ENCODE peak calls at places on chromosomes 3 and 15, in nine cellular contexts. R is dorsolateral prefrontal cortex, A is psoas muscle, J is DND-41, M is AG09319, X is lower leg skin, H is GM06990, K is sigmoid colon, F is GM10248. Q is an unnamed sample.

GRCh38 chr15:101059381-101060341 is 140.5 kb downstream of the LRRK1 start:
- DNase-seq in R (peak), A (no peak), J (no peak), M (no peak), X (peak), H (no peak), K (peak), F (no peak), Q (no peak)

GRCh38 chr3:15647629-15648167 is 46.2 kb downstream of the BTD start:
- DNase-seq in R (no peak), A (no peak), J (peak), M (peak), X (no peak), H (peak), K (no peak), F (peak), Q (no peak)

GRCh38 chr3:138862924-138863775 is 28.4 kb upstream of the PIK3CB start:
- DNase-seq in R (peak), A (no peak), J (no peak), M (peak), X (no peak), H (no peak), K (no peak), F (no peak), Q (no peak)

GRCh38 chr3:98733778-98734281 is 29.3 kb upstream of the ST3GAL6 start:
- DNase-seq in R (no peak), A (no peak), J (peak), M (no peak), X (no peak), H (peak), K (no peak), F (peak), Q (peak)

GRCh38 chr3:78430741-78431140 is 1337.1 kb downstream of the ROBO1 start:
- DNase-seq in R (no peak), A (no peak), J (no peak), M (no peak), X (no peak), H (no peak), K (no peak), F (no peak), Q (no peak)

GRCh38 chr3:32420138-32420981 is 28.7 kb downstream of the CMTM7 start:
- DNase-seq in R (no peak), A (no peak), J (no peak), M (no peak), X (peak), H (peak), K (no peak), F (peak), Q (no peak)

GRCh38 chr3:143302638-143303171 is 183.1 kb downstream of the CHST2 start:
- DNase-seq in R (no peak), A (peak), J (no peak), M (peak), X (peak), H (no peak), K (no peak), F (no peak), Q (no peak)

GRCh38 chr3:100913870-100914654 is 79.2 kb downstream of the ABI3BP start:
- DNase-seq in R (no peak), A (no peak), J (no peak), M (peak), X (no peak), H (no peak), K (peak), F (no peak), Q (no peak)

GRCh38 chr3:39292961-39293360 is 13.1 kb upstream of the CX3CR1 start:
- DNase-seq in R (no peak), A (no peak), J (no peak), M (no peak), X (no peak), H (no peak), K (no peak), F (no peak), Q (no peak)

GRCh38 chr3:170641510-170642236 is 55.8 kb upstream of the SLC7A14 start:
- DNase-seq in R (no peak), A (no peak), J (no peak), M (no peak), X (no peak), H (no peak), K (no peak), F (no peak), Q (no peak)

GRCh38 chr15:73926191-73927002 is at the start of gene LOXL1:
- DNase-seq in R (no peak), A (peak), J (no peak), M (no peak), X (peak), H (no peak), K (peak), F (no peak), Q (peak)

GRCh38 chr15:88986949-88987589 is 73.9 kb upstream of the MFGE8 start:
- DNase-seq in R (no peak), A (no peak), J (no peak), M (no peak), X (peak), H (no peak), K (no peak), F (no peak), Q (no peak)

GRCh38 chr15:77688270-77689058 is 55.8 kb upstream of the LINGO1 start:
- DNase-seq in R (no peak), A (peak), J (no peak), M (no peak), X (no peak), H (no peak), K (no peak), F (no peak), Q (no peak)

GRCh38 chr15:62902821-62903220 is 139.7 kb upstream of the TPM1 start:
- DNase-seq in R (no peak), A (no peak), J (no peak), M (no peak), X (no peak), H (no peak), K (no peak), F (no peak), Q (no peak)

GRCh38 chr3:72343078-72343477 is 505.2 kb downstream of the SHQ1 start:
- DNase-seq in R (no peak), A (no peak), J (no peak), M (no peak), X (no peak), H (no peak), K (no peak), F (no peak), Q (no peak)

GRCh38 chr15:70526221-70526973 is 237.0 kb downstream of the UACA start:
- DNase-seq in R (no peak), A (no peak), J (no peak), M (peak), X (peak), H (no peak), K (no peak), F (peak), Q (peak)

GRCh38 chr15:25481208-25481862 is 42.5 kb upstream of the UBE3A start:
- DNase-seq in R (peak), A (no peak), J (no peak), M (no peak), X (no peak), H (no peak), K (no peak), F (no peak), Q (peak)

GRCh38 chr3:134249442-134249841 is 1.2 kb downstream of the RYK start:
- DNase-seq in R (no peak), A (no peak), J (no peak), M (no peak), X (no peak), H (no peak), K (no peak), F (no peak), Q (no peak)

GRCh38 chr15:98547741-98548166 is 100.6 kb upstream of the IGF1R start:
- DNase-seq in R (no peak), A (peak), J (no peak), M (no peak), X (peak), H (no peak), K (peak), F (no peak), Q (peak)

GRCh38 chr15:74865316-74865715 is 7.8 kb downstream of the SCAMP2 start:
- DNase-seq in R (no peak), A (no peak), J (no peak), M (no peak), X (no peak), H (no peak), K (no peak), F (no peak), Q (no peak)

GRCh38 chr15:71444866-71445590 is 329.8 kb downstream of the THSD4 start:
- DNase-seq in R (no peak), A (no peak), J (no peak), M (no peak), X (no peak), H (no peak), K (no peak), F (no peak), Q (no peak)

GRCh38 chr3:13209334-13209733 is 136.1 kb upstream of the IQSEC1 start:
- DNase-seq in R (no peak), A (peak), J (no peak), M (no peak), X (no peak), H (no peak), K (no peak), F (no peak), Q (no peak)

GRCh38 chr15:82972990-82973389 is 13.0 kb upstream of the RAMAC start:
- DNase-seq in R (no peak), A (no peak), J (no peak), M (no peak), X (no peak), H (no peak), K (no peak), F (no peak), Q (no peak)

GRCh38 chr3:177123820-177124219 is 73.5 kb downstream of the TBL1XR1 start:
- DNase-seq in R (no peak), A (no peak), J (no peak), M (no peak), X (no peak), H (no peak), K (no peak), F (no peak), Q (no peak)

GRCh38 chr3:73432021-73432722 is 192.6 kb downstream of the PDZRN3 start:
- DNase-seq in R (no peak), A (no peak), J (peak), M (no peak), X (no peak), H (peak), K (peak), F (peak), Q (no peak)

GRCh38 chr3:77536038-77536775 is 496.3 kb downstream of the ROBO2 start:
- DNase-seq in R (no peak), A (no peak), J (no peak), M (no peak), X (no peak), H (no peak), K (no peak), F (no peak), Q (no peak)

GRCh38 chr15:23877502-23878412 is 190.7 kb upstream of the NDN start:
- DNase-seq in R (peak), A (peak), J (peak), M (no peak), X (no peak), H (no peak), K (no peak), F (no peak), Q (peak)

GRCh38 chr3:141379250-141379872 is 11.1 kb downstream of the ZBTB38 start:
- DNase-seq in R (no peak), A (no peak), J (no peak), M (no peak), X (no peak), H (peak), K (no peak), F (peak), Q (no peak)
- TF ChIP-seq CTCF in R (no peak), A (no peak), J (no peak), M (no peak), X (no peak), H (no peak), K (no peak), F (no peak), Q (no peak)

DNA sequence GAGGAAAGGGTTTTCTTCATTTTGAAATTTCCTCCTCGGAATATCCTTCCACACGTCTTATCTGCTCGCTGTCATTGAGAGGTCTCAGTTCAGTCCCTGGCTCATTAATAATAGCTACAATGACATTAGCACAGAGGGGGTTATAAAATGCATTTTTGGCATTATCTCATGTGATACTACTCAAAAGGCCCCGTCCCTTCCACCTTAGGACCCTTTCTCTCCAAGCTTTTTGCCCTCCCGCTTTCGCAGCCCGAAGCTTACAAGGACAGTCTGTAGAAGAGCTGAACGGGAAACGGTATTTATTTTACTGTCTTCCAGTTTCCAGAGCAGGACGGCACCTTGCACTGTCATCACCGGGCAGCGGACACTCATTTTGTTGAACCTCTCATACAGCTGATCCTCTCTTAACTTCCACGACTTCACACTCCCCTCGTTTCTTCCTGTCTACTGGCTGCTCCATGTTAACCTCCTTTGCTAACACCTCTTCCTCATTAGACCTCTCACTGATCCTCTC is 5.6 kb upstream of the PLEKHO2 start:
- DNase-seq in R (no peak), A (no peak), J (no peak), M (no peak), X (no peak), H (no peak), K (peak), F (no peak), Q (no peak)
- TF ChIP-seq CTCF in R (no peak), A (no peak), J (no peak), M (no peak), X (no peak), H (no peak), K (no peak), F (no peak), Q (peak)

GRCh38 chr3:155411500-155412223 is 118.2 kb upstream of the STRIT1 start:
- DNase-seq in R (no peak), A (no peak), J (peak), M (no peak), X (no peak), H (no peak), K (no peak), F (no peak), Q (no peak)
- TF ChIP-seq CTCF in R (no peak), A (no peak), J (peak), M (no peak), X (no peak), H (peak), K (no peak), F (peak), Q (no peak)

GRCh38 chr15:80183886-80184285 is 31.1 kb downstream of the FAH start:
- DNase-seq in R (no peak), A (no peak), J (no peak), M (no peak), X (peak), H (no peak), K (no peak), F (no peak), Q (peak)
- TF ChIP-seq CTCF in R (peak), A (peak), J (peak), M (no peak), X (no peak), H (peak), K (no peak), F (no peak), Q (no peak)

DNA sequence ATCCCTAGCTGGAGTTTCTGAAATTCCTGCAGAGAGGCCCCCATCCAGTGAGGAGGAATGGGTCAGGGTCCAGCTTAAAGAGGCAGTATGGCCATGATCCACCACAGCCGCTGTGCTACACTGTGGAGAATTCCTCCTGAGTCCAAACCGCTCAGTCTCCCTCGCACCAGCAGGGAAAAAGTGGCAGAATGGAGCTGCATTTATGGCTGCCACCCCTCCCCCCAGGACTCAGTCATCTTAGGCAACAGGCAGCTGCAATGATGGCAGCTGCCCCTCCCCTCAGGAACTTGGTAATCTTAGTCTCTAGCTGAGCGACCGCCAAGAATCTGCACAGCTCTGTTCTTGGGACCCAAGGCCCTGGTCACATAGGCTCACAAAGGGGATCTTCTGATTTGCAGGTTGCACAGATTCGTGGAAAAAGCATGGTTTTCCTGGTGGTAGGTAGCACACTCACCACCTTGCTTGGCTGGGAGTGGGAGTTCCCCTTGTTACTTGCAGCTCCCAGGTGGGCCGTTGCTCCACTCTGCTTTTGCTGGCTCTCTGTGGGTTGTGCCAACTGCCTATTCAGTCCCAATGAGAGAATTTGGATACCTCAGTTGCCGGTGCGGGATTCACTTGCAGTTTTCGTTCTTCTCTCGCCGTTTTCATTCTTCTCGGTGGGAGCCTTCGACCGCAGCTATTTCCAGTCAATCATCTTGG is 204.1 kb downstream of the STXBP5L start:
- DNase-seq in R (no peak), A (no peak), J (no peak), M (no peak), X (no peak), H (no peak), K (no peak), F (no peak), Q (peak)
- TF ChIP-seq CTCF in R (no peak), A (no peak), J (no peak), M (no peak), X (no peak), H (no peak), K (no peak), F (no peak), Q (no peak)

GRCh38 chr3:50095352-50095998 is 6.8 kb downstream of the RBM5 start:
- DNase-seq in R (no peak), A (no peak), J (no peak), M (no peak), X (no peak), H (no peak), K (no peak), F (no peak), Q (no peak)

GRCh38 chr3:50088725-50089602 is at the start of gene RBM5:
- DNase-seq in R (peak), A (peak), J (peak), M (peak), X (peak), H (peak), K (peak), F (peak), Q (peak)

GRCh38 chr3:50090985-50091384 is 2.3 kb downstream of the RBM5 start:
- DNase-seq in R (no peak), A (no peak), J (no peak), M (no peak), X (no peak), H (no peak), K (no peak), F (no peak), Q (no peak)

GRCh38 chr3:50089603-50089945 is 855 bp downstream of the RBM5 start:
- DNase-seq in R (no peak), A (no peak), J (no peak), M (no peak), X (no peak), H (no peak), K (no peak), F (no peak), Q (no peak)
- TF ChIP-seq CTCF in R (no peak), A (no peak), J (no peak), M (no peak), X (no peak), H (no peak), K (no peak), F (no peak), Q (no peak)

DNA sequence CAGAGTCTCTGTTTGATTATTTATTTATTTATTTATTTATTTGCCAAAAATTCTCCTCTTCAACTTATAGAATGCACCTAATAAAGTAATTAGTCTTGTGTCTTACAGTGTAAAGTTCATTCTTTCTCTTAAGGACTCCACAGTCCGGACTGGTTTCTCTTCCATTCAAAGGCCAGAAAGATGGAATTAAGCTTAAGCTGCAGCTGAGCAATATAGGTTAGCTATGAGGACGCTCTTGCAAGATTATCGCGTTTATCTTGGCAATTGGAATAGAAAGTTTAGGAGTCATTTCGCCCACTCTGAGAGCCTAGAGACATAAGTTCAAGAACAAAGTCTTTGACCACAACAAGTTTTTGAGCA is 15.0 kb downstream of the TAGLN3 start:
- DNase-seq in R (no peak), A (no peak), J (no peak), M (no peak), X (no peak), H (no peak), K (no peak), F (no peak), Q (no peak)
- TF ChIP-seq CTCF in R (no peak), A (no peak), J (no peak), M (no peak), X (no peak), H (no peak), K (no peak), F (no peak), Q (peak)

GRCh38 chr3:130242850-130243569 is 102.5 kb upstream of the COL6A5 start:
- DNase-seq in R (no peak), A (no peak), J (no peak), M (no peak), X (no peak), H (no peak), K (no peak), F (no peak), Q (no peak)
- TF ChIP-seq CTCF in R (no peak), A (no peak), J (peak), M (peak), X (no peak), H (peak), K (no peak), F (peak), Q (no peak)

GRCh38 chr3:112304611-112305010 is 10.6 kb upstream of the SLC9C1 start:
- DNase-seq in R (no peak), A (no peak), J (no peak), M (no peak), X (no peak), H (no peak), K (no peak), F (no peak), Q (no peak)
- TF ChIP-seq CTCF in R (peak), A (peak), J (no peak), M (peak), X (no peak), H (no peak), K (peak), F (no peak), Q (peak)

Q was measured in glutamatergic neuron.